ENCODE peak calls at places on chromosomes 3 and 15, in nine cellular contexts. One of them, this sample, is unnamed.

GRCh38 chr15:83854314-83854713 is 200.4 kb downstream of the ADAMTSL3 start:
- DNase-seq in stimulated activated CD4-positive, alpha-beta T cell treated with anti-CD3 and anti-CD28 coated beads, Interleukin-4, amount 100 ng/mL, for 24 hours: no peak
- DNase-seq in choroid plexus epithelial cell: peak; percentile 60
- DNase-seq in EH: no peak
- DNase-seq in NCI-H1105 treated with DMSO at 0.1 percent for 48 hours: no peak
- DNase-seq in MCF 10A: peak; percentile 78
- DNase-seq in T-cell: no peak
- DNase-seq in BE2C: no peak
- DNase-seq in GM13977: no peak
- DNase-seq in this sample: no peak

GRCh38 chr15:28913171-28913765 is 27.5 kb downstream of the APBA2 start:
- DNase-seq in stimulated activated CD4-positive, alpha-beta T cell treated with anti-CD3 and anti-CD28 coated beads, Interleukin-4, amount 100 ng/mL, for 24 hours: no peak
- DNase-seq in choroid plexus epithelial cell: peak; percentile 13
- DNase-seq in EH: peak; percentile 45
- DNase-seq in NCI-H1105 treated with DMSO at 0.1 percent for 48 hours: no peak
- DNase-seq in MCF 10A: no peak
- DNase-seq in T-cell: no peak
- DNase-seq in BE2C: no peak
- DNase-seq in GM13977: no peak
- DNase-seq in this sample: no peak

GRCh38 chr15:85754993-85755392 is 39.7 kb downstream of the KLHL25 start:
- DNase-seq in stimulated activated CD4-positive, alpha-beta T cell treated with anti-CD3 and anti-CD28 coated beads, Interleukin-4, amount 100 ng/mL, for 24 hours: no peak
- DNase-seq in choroid plexus epithelial cell: no peak
- DNase-seq in EH: no peak
- DNase-seq in NCI-H1105 treated with DMSO at 0.1 percent for 48 hours: no peak
- DNase-seq in MCF 10A: no peak
- DNase-seq in T-cell: no peak
- DNase-seq in BE2C: peak; percentile 49
- DNase-seq in GM13977: no peak
- DNase-seq in this sample: no peak

GRCh38 chr3:105532251-105532650 is 165.5 kb downstream of the ALCAM start:
- DNase-seq in stimulated activated CD4-positive, alpha-beta T cell treated with anti-CD3 and anti-CD28 coated beads, Interleukin-4, amount 100 ng/mL, for 24 hours: no peak
- DNase-seq in choroid plexus epithelial cell: no peak
- DNase-seq in EH: no peak
- DNase-seq in NCI-H1105 treated with DMSO at 0.1 percent for 48 hours: no peak
- DNase-seq in MCF 10A: no peak
- DNase-seq in T-cell: no peak
- DNase-seq in BE2C: no peak
- DNase-seq in GM13977: no peak
- DNase-seq in this sample: no peak

GRCh38 chr15:83930813-83931212 is 276.9 kb downstream of the ADAMTSL3 start:
- DNase-seq in stimulated activated CD4-positive, alpha-beta T cell treated with anti-CD3 and anti-CD28 coated beads, Interleukin-4, amount 100 ng/mL, for 24 hours: no peak
- DNase-seq in choroid plexus epithelial cell: peak; percentile 48
- DNase-seq in EH: no peak
- DNase-seq in NCI-H1105 treated with DMSO at 0.1 percent for 48 hours: no peak
- DNase-seq in MCF 10A: peak; percentile 3
- DNase-seq in T-cell: no peak
- DNase-seq in BE2C: no peak
- DNase-seq in GM13977: no peak
- DNase-seq in this sample: no peak

GRCh38 chr3:4994823-4995499 is 15.7 kb downstream of the BHLHE40 start:
- DNase-seq in stimulated activated CD4-positive, alpha-beta T cell treated with anti-CD3 and anti-CD28 coated beads, Interleukin-4, amount 100 ng/mL, for 24 hours: no peak
- DNase-seq in choroid plexus epithelial cell: peak; percentile 89
- DNase-seq in EH: peak; percentile 92
- DNase-seq in NCI-H1105 treated with DMSO at 0.1 percent for 48 hours: no peak
- DNase-seq in MCF 10A: peak; percentile 98
- DNase-seq in T-cell: no peak
- DNase-seq in BE2C: no peak
- DNase-seq in GM13977: no peak
- DNase-seq in this sample: peak; percentile 90

GRCh38 chr3:107578523-107578922 is 55.8 kb downstream of the BBX start:
- DNase-seq in stimulated activated CD4-positive, alpha-beta T cell treated with anti-CD3 and anti-CD28 coated beads, Interleukin-4, amount 100 ng/mL, for 24 hours: no peak
- DNase-seq in choroid plexus epithelial cell: no peak
- DNase-seq in EH: no peak
- DNase-seq in NCI-H1105 treated with DMSO at 0.1 percent for 48 hours: no peak
- DNase-seq in MCF 10A: no peak
- DNase-seq in T-cell: no peak
- DNase-seq in BE2C: no peak
- DNase-seq in GM13977: no peak
- DNase-seq in this sample: no peak

GRCh38 chr15:48862705-48863104 is 15.2 kb upstream of the EID1 start:
- DNase-seq in stimulated activated CD4-positive, alpha-beta T cell treated with anti-CD3 and anti-CD28 coated beads, Interleukin-4, amount 100 ng/mL, for 24 hours: no peak
- DNase-seq in choroid plexus epithelial cell: no peak
- DNase-seq in EH: no peak
- DNase-seq in NCI-H1105 treated with DMSO at 0.1 percent for 48 hours: no peak
- DNase-seq in MCF 10A: no peak
- DNase-seq in T-cell: no peak
- DNase-seq in BE2C: peak; percentile 8
- DNase-seq in GM13977: peak; percentile 20
- DNase-seq in this sample: no peak

This sample was measured in AG20443.